ENCODE peak calls at places on chromosomes 4 and X, in four cellular contexts. V is K562, X is GM12878, F is SK-N-SH. Q is an unnamed sample.

GRCh38 chrX:46279925-46280313 is 265.3 kb downstream of the ZNF674 start:
- DNase-seq in V (no peak), X (no peak), F (no peak), Q (no peak)

GRCh38 chr4:94582517-94582916 is 130.8 kb downstream of the PDLIM5 start:
- DNase-seq in V (no peak), X (no peak), F (no peak), Q (no peak)

GRCh38 chr4:86961605-86962295 is 26.9 kb downstream of the AFF1 start:
- DNase-seq in V (peak; percentile 43), X (peak; percentile 85), F (no peak), Q (no peak)

GRCh38 chr4:20603671-20604313 is 96.5 kb upstream of the PACRGL start:
- DNase-seq in V (no peak), X (no peak), F (peak; percentile 10), Q (no peak)

GRCh38 chr4:113951263-113951662 is 28.2 kb downstream of the ARSJ start:
- DNase-seq in V (no peak), X (no peak), F (no peak), Q (no peak)

GRCh38 chr4:96035727-96036126 is 195.8 kb downstream of the PDHA2 start:
- DNase-seq in V (peak; percentile 9), X (no peak), F (no peak), Q (no peak)

GRCh38 chrX:55919367-55920221 is 202.0 kb downstream of the RRAGB start:
- DNase-seq in V (no peak), X (peak; percentile 85), F (no peak), Q (no peak)

GRCh38 chr4:36532670-36533373 is 251.4 kb downstream of the DTHD1 start:
- DNase-seq in V (no peak), X (no peak), F (no peak), Q (no peak)

GRCh38 chr4:79476196-79476595 is 68.2 kb upstream of the GK2 start:
- DNase-seq in V (no peak), X (no peak), F (no peak), Q (no peak)

GRCh38 chrX:57918750-57919436 is 8.6 kb upstream of the ZXDA start:
- DNase-seq in V (no peak), X (no peak), F (peak; percentile 11), Q (peak; percentile 5)

GRCh38 chrX:43349363-43349762 is 306.7 kb upstream of the MAOA start:
- DNase-seq in V (peak; percentile 20), X (peak; percentile 1), F (peak; percentile 25), Q (peak; percentile 44)

GRCh38 chrX:38594434-38594833 is 33.1 kb downstream of the TSPAN7 start:
- DNase-seq in V (no peak), X (no peak), F (no peak), Q (no peak)

GRCh38 chr4:163378661-163379060 is 35.0 kb downstream of the NPY5R start:
- DNase-seq in V (no peak), X (no peak), F (no peak), Q (no peak)

GRCh38 chr4:86921608-86922252 is 13.1 kb upstream of the AFF1 start:
- DNase-seq in V (no peak), X (no peak), F (no peak), Q (no peak)

GRCh38 chr4:182065255-182065654 is 177.9 kb upstream of the TENM3 start:
- DNase-seq in V (no peak), X (no peak), F (no peak), Q (no peak)

GRCh38 chr4:53682196-53682595 is 90.9 kb upstream of the LNX1 start:
- DNase-seq in V (no peak), X (no peak), F (no peak), Q (no peak)

GRCh38 chrX:39599339-39599738 is 498.4 kb downstream of the BCOR start:
- DNase-seq in V (no peak), X (no peak), F (no peak), Q (no peak)

GRCh38 chrX:39854772-39855747 is 242.7 kb downstream of the BCOR start:
- DNase-seq in V (no peak), X (peak; percentile 82), F (no peak), Q (no peak)

GRCh38 chr4:101597204-101597603 is 193.3 kb upstream of the BANK1 start:
- DNase-seq in V (no peak), X (peak; percentile 5), F (no peak), Q (no peak)

GRCh38 chrX:74119016-74119910 is 184.7 kb upstream of the ZCCHC13 start:
- DNase-seq in V (no peak), X (no peak), F (no peak), Q (no peak)

GRCh38 chrX:11305641-11306040 is 12.4 kb downstream of the AMELX start:
- DNase-seq in V (no peak), X (no peak), F (no peak), Q (no peak)

GRCh38 chr4:8761167-8761823 is 110.3 kb downstream of the HMX1 start:
- DNase-seq in V (no peak), X (no peak), F (no peak), Q (no peak)

GRCh38 chr4:8761824-8762205 is 109.8 kb downstream of the HMX1 start:
- DNase-seq in V (no peak), X (no peak), F (no peak), Q (no peak)

GRCh38 chr4:8759987-8760386 is 111.7 kb downstream of the HMX1 start:
- DNase-seq in V (no peak), X (no peak), F (no peak), Q (no peak)

GRCh38 chr4:8762356-8762755 is 109.3 kb downstream of the HMX1 start:
- DNase-seq in V (no peak), X (no peak), F (no peak), Q (no peak)

DNA sequence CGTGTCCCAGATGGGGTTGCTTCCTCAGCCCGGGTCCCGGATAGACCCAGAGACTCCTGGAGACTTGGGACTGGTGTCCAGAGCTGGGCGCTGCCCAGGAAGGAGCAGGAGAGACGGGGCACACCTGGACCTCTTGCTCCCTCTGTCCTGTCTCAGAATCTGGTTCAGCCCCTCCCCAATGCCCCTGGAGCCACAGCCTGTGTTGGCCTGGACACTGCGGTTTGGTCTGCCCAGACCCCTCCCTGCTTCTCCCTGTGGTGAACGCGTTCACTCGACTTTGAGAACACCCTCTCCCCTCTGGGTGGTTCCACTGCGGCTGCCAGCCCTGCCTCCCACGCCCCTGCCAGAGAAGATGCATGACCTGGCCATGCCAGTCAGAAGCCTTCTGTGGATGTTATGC is 111.1 kb downstream of the HMX1 start:
- DNase-seq in V (no peak), X (no peak), F (no peak), Q (no peak)
- TF ChIP-seq FOXM1 in V (no peak), X (no peak), F (no peak), Q (no peak)

GRCh38 chrX:134478374-134478773 is 18.4 kb downstream of the HPRT1 start:
- DNase-seq in V (no peak), X (no peak), F (no peak), Q (no peak)
- TF ChIP-seq SMC3 in V (no peak), X (no peak), F (no peak), Q (no peak)

GRCh38 chrX:129496625-129497024 is 26.7 kb downstream of the SMARCA1 start:
- DNase-seq in V (no peak), X (no peak), F (no peak), Q (no peak)

GRCh38 chrX:129495941-129496340 is 27.3 kb downstream of the SMARCA1 start:
- DNase-seq in V (no peak), X (no peak), F (no peak), Q (no peak)

GRCh38 chrX:129494887-129495286 is 28.4 kb downstream of the SMARCA1 start:
- DNase-seq in V (no peak), X (no peak), F (no peak), Q (no peak)

GRCh38 chrX:129490330-129490729 is 33.0 kb downstream of the SMARCA1 start:
- DNase-seq in V (no peak), X (no peak), F (no peak), Q (no peak)

GRCh38 chrX:129493643-129494042 is 29.6 kb downstream of the SMARCA1 start:
- DNase-seq in V (no peak), X (no peak), F (no peak), Q (no peak)
- TF ChIP-seq FOXM1 in V (no peak), X (no peak), F (no peak), Q (no peak)

DNA sequence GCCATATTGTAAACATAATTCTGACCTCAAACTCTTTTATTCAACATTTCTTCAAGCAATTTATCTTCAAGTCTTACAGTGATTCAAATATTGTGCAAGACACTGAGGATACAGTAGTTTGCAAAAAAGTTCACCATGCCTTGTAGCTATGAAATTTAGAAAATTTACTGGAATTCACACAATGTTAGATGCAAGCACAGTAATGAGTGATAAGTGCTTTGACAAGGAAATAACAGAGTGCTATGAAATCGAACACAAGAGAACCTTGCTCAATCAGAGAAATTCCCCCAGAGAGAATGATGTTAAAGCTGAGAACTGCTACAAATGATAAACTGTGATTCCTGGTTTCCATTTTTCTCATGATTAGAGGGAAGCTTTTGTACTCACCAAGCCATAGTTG is 952.9 kb downstream of the FAT4 start:
- DNase-seq in V (no peak), X (no peak), F (no peak), Q (no peak)
- TF ChIP-seq SMC3 in V (no peak), X (no peak), F (no peak), Q (no peak)

GRCh38 chr4:6923507-6923906 is 13.9 kb downstream of the TBC1D14 start:
- DNase-seq in V (no peak), X (no peak), F (no peak), Q (no peak)

GRCh38 chr4:6918345-6918744 is 8.7 kb downstream of the TBC1D14 start:
- DNase-seq in V (no peak), X (no peak), F (no peak), Q (no peak)

GRCh38 chr4:6916587-6917444 is 7.2 kb downstream of the TBC1D14 start:
- DNase-seq in V (peak; percentile 81), X (no peak), F (no peak), Q (no peak)

GRCh38 chr4:6917445-6918241 is 8.0 kb downstream of the TBC1D14 start:
- DNase-seq in V (peak; percentile 66), X (no peak), F (peak; percentile 56), Q (peak; percentile 95)

DNA sequence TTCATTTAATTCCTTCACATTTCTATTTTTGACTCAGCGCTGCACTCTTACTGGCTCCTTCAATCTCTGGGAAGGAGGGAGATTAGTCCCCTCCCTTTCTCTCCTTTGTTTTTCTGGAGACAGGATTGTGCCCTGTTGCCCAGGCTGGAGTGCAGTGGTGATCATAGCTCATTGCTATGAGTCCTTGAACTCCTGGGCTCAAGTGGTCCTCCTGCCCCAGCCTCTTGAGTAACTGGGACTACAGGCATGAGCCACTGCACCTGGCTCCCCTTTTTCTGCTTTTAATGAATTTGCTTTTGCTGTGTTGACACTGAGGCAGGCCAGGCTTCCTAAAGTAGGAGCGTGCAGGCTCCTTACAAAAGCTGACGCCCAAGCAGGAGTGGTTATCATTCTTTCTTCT is 10.5 kb downstream of the TBC1D14 start:
- DNase-seq in V (no peak), X (no peak), F (no peak), Q (no peak)
- TF ChIP-seq FOXM1 in V (no peak), X (no peak), F (no peak), Q (no peak)

DNA sequence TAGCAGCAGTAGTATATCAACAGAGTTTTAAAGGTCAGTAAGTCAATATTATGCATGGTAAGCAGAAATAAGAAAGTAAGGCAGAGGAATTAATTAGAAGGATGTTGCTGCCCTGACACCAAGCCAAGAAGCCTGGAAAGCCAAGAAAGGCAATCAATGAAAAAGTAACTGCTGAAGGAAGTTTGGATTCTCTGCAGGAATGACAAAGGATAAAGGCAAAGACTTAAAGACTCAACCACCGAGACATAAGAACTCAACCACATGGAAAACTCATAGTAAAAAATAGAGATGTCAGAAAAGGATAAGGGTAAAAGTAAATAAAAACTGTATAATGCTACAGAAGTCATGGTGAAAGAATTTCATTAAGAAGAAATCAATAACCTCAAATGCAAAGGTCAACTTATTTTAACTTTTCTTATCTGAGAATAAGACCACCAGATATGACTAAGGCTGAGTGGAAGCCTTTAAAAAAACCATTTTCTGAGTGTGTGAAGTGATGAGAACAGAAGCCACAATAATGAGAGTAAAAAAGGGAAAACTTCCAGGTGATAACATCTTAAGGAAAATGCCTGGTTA is 55.2 kb downstream of the NEK1 start:
- DNase-seq in V (no peak), X (no peak), F (no peak), Q (no peak)
- TF ChIP-seq SMC3 in V (no peak), X (no peak), F (no peak), Q (no peak)